ENCODE peak calls at places on chromosomes 4 and X, in ten cellular contexts. Z is CD4-positive, alpha-beta T cell; Q is GM23338; K is H9; Y is transverse colon; U is left ventricle myocardium inferior; J is CD8-positive, alpha-beta T cell; E is H1; O is IMR-90; A is fibroblast of villous mesenchyme. V is an unnamed sample.

GRCh38 chr4:108213308-108213707 is 44.6 kb upstream of the LEF1 start:
- DNase-seq in Y (no peak), J (no peak), Q (no peak), U (no peak), E (no peak), K (no peak), O (no peak), A (no peak), Z (no peak), V (no peak)

GRCh38 chr4:2399216-2399615 is 19.2 kb downstream of the ZFYVE28 start:
- DNase-seq in Y (no peak), U (no peak), K (no peak), O (no peak), E (no peak), J (no peak), Z (no peak), Q (no peak), A (no peak), V (no peak)

GRCh38 chr4:77805802-77806201 is 13.4 kb downstream of the CNOT6L start:
- DNase-seq in Z (no peak), E (no peak), J (no peak), Q (no peak), O (no peak), Y (no peak), A (no peak), U (no peak), K (no peak), V (no peak)

GRCh38 chr4:182802621-182803020 is 114.6 kb downstream of the DCTD start:
- DNase-seq in Z (no peak), O (no peak), Q (no peak), Y (no peak), K (no peak), U (no peak), E (no peak), A (no peak), J (no peak), V (no peak)

GRCh38 chr4:78945638-78946179 is 6.5 kb upstream of the PAQR3 start:
- DNase-seq in J (no peak), Y (no peak), K (no peak), O (no peak), U (no peak), E (no peak), Q (no peak), Z (no peak), A (no peak), V (peak; percentile 41)

GRCh38 chr4:120056249-120056648 is 10.4 kb downstream of the MAD2L1 start:
- DNase-seq in O (peak; percentile 70), E (no peak), Q (no peak), K (no peak), J (no peak), Y (no peak), Z (no peak), U (no peak), A (peak; percentile 51), V (peak; percentile 42)

GRCh38 chr4:122293374-122294365 is 85.1 kb upstream of the ADAD1 start:
- DNase-seq in E (no peak), J (no peak), O (no peak), Q (peak; percentile 9), Z (no peak), K (peak; percentile 23), U (no peak), A (peak; percentile 13), Y (no peak), V (no peak)

GRCh38 chrX:85851418-85851817 is 195.9 kb downstream of the CHM start:
- DNase-seq in O (peak; percentile 3), Y (peak; percentile 26), Q (peak; percentile 37), E (peak; percentile 2), Z (no peak), J (no peak), K (peak; percentile 41), U (no peak), A (peak; percentile 5), V (peak; percentile 1)

GRCh38 chrX:5086388-5086787 is 1142.3 kb downstream of the NLGN4X start:
- DNase-seq in K (no peak), A (peak; percentile 1), J (no peak), O (no peak), Q (no peak), E (no peak), U (no peak), Z (no peak), Y (no peak), V (no peak)

GRCh38 chr4:45795165-45795564 is 328.7 kb downstream of the GABRG1 start:
- DNase-seq in K (no peak), O (no peak), Q (no peak), Z (no peak), Y (no peak), J (no peak), E (no peak), U (no peak), A (no peak), V (no peak)

GRCh38 chr4:154084864-154085263 is 296.0 kb upstream of the SFRP2 start:
- DNase-seq in J (no peak), O (no peak), K (no peak), Y (no peak), U (no peak), E (no peak), A (no peak), Q (no peak), Z (no peak), V (no peak)

GRCh38 chrX:18702362-18703195 is 4.9 kb upstream of the PPEF1 start:
- DNase-seq in J (no peak), K (no peak), Y (no peak), Z (no peak), E (no peak), Q (no peak), U (no peak), O (peak; percentile 70), A (peak; percentile 80), V (peak; percentile 6)

GRCh38 chr4:30380404-30380998 is 339.7 kb upstream of the PCDH7 start:
- DNase-seq in O (peak; percentile 73), A (peak; percentile 63), Y (peak; percentile 28), U (no peak), J (no peak), Z (no peak), Q (peak; percentile 94), E (peak; percentile 47), K (peak; percentile 79), V (peak; percentile 39)

GRCh38 chrX:70046978-70047377 is 2.8 kb downstream of the AWAT2 start:
- DNase-seq in J (no peak), U (no peak), Y (no peak), O (peak; percentile 47), Q (no peak), K (no peak), A (no peak), Z (no peak), E (no peak), V (no peak)

GRCh38 chrX:149185087-149185486 is 320.0 kb downstream of the IDS start:
- DNase-seq in U (no peak), Y (no peak), E (no peak), A (no peak), K (no peak), Q (no peak), J (no peak), O (no peak), Z (no peak), V (no peak)

DNA sequence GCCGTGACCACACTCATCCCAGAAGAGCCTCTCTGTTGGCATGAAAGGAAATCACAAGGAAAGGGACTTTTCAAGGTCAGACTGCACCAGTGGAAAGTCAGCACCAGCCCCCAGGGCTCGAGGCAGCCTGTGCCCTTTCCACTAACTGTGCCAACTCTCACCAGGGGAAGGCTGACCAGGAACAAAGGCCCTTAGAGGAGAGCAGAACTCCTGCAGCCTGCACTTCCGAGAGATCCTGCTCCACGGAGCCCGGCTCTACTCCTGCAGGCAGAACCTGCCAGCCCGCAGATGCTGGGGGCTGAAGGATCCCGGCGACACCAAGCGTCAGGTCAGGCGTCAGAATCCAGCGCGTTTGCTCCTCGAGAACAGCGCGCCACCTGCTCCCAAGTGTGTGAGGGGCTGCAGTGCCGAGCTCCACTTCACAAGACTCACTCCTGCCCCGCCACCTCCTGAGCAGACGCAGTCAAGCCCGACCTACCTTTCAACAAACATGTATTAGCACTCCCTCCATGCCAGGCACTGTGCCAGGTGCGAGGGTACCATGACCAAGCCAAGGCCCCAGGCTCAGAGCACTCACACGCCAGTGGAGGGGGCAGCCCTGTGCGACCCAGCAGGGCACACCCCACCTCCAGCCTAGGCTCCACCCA is 13.6 kb upstream of the HELT start:
- DNase-seq in Z (no peak), O (no peak), U (peak; percentile 27), Q (peak; percentile 75), Y (peak; percentile 16), J (no peak), E (no peak), K (peak; percentile 72), A (no peak), V (no peak)
- TF ChIP-seq CTCF in Z (no peak), O (no peak), U (no peak), Q (peak; percentile 54), Y (no peak), J (no peak), E (no peak), K (no peak), A (no peak), V (no peak)

GRCh38 chrX:51148848-51149247 is 183.8 kb upstream of the NUDT10 start:
- DNase-seq in J (no peak), E (peak; percentile 9), A (peak; percentile 0), Y (no peak), Z (no peak), O (no peak), U (no peak), K (peak; percentile 60), Q (peak; percentile 62), V (no peak)
- TF ChIP-seq CTCF in J (no peak), E (peak; percentile 62), A (no peak), Y (no peak), Z (no peak), O (no peak), U (no peak), K (peak; percentile 60), Q (peak; percentile 69), V (no peak)

DNA sequence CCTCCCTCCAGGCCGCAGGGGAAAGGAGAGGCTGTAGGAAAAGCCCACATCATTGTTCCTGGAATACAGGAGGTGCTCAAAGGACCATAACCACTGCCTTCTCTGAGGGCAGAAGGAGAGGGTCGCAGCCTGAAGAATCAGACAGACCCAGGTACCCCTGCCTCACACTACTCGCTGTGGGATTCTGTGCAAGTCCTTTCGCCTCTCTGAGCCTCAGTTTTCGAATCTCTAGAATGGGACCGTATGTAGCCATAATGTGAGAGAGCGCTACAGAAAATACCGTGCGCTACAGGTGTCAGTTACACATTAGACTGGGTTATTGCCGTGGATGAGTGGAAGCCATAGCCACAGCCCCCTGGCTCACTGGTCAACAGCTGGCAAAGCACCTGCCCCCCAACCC is 78.2 kb upstream of the PSAPL1 start:
- DNase-seq in A (no peak), Y (no peak), J (no peak), U (no peak), K (no peak), O (no peak), E (no peak), Z (no peak), Q (no peak), V (no peak)
- TF ChIP-seq CTCF in A (no peak), Y (no peak), J (no peak), U (no peak), K (no peak), O (no peak), E (no peak), Z (no peak), Q (no peak), V (no peak)

DNA sequence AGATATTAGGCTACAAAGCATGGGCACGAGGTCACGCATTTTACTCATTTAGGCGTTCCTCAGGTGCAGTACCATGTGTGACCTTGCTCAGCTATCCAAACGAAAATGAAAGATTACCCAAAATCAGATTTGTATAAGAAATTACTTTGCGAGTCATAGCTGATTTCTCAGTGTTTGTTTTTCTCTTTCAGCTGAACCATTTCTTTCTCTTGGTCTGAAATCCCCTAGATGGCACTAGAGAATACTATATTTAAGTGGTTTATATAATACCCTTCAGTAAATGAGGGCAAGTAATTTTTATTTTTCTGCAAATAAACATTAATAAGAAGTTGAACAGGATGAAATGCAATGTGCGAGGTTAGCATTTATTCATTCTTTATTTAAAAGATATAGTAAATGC is 496.6 kb downstream of the STIM2 start:
- DNase-seq in U (no peak), J (no peak), A (peak; percentile 6), Q (peak; percentile 24), K (no peak), E (no peak), Y (no peak), O (no peak), Z (no peak), V (no peak)
- TF ChIP-seq CTCF in U (peak; percentile 44), J (no peak), A (peak; percentile 22), Q (no peak), K (peak; percentile 56), E (no peak), Y (no peak), O (peak; percentile 8), Z (no peak), V (peak; percentile 51)

V was measured in HFFc6.